ENCODE peak calls at places on chromosomes 4 and X, in five cellular contexts. Y is ovary, D is breast epithelium, I is psoas muscle, P is IMR-90. R is an unnamed sample.

GRCh38 chrX:37993857-37994619 is 12.3 kb upstream of the SYTL5 start:
- DNase-seq in P (no peak), Y (no peak), I (no peak), D (no peak), R (no peak)

GRCh38 chrX:110341189-110342035 is 17.2 kb upstream of the RTL9 start:
- DNase-seq in I (no peak), P (peak; percentile 91), Y (no peak), D (no peak), R (no peak)

GRCh38 chrX:74104356-74105065 is 199.5 kb upstream of the ZCCHC13 start:
- DNase-seq in Y (no peak), D (no peak), I (no peak), P (peak; percentile 5), R (no peak)

GRCh38 chr4:183200453-183200852 is 101.4 kb downstream of the WWC2 start:
- DNase-seq in D (peak; percentile 23), Y (peak; percentile 24), P (peak; percentile 92), I (peak; percentile 56), R (no peak)

GRCh38 chr4:171812377-171813194 is 618 bp upstream of the GALNTL6 start:
- DNase-seq in P (no peak), Y (no peak), I (no peak), D (no peak), R (no peak)

GRCh38 chr4:77564231-77564630 is 41.4 kb upstream of the CXCL13 start:
- DNase-seq in D (peak; percentile 71), P (no peak), Y (peak; percentile 22), I (no peak), R (no peak)

GRCh38 chr4:24991015-24991414 is 39.7 kb downstream of the LGI2 start:
- DNase-seq in Y (no peak), I (no peak), P (peak; percentile 36), D (no peak), R (no peak)

GRCh38 chr4:74660866-74661265 is 133.5 kb downstream of the BTC start:
- DNase-seq in I (no peak), D (no peak), Y (no peak), P (no peak), R (no peak)

GRCh38 chr4:53234669-53235068 is 131.2 kb downstream of the SCFD2 start:
- DNase-seq in I (no peak), D (no peak), P (no peak), Y (no peak), R (no peak)

GRCh38 chr4:87423313-87424031 is 1.1 kb downstream of the NUDT9 start:
- DNase-seq in I (no peak), Y (no peak), P (no peak), D (no peak), R (no peak)
- H3K27ac ChIP-seq in I (peak overlapping the region; percentile 94), Y (no peak overlapping the region), P (no peak overlapping the region), D (no peak overlapping the region), R (no peak overlapping the region)

GRCh38 chrX:100635040-100635439 is 1.6 kb downstream of the TSPAN6 start:
- DNase-seq in Y (no peak), D (no peak), I (no peak), P (no peak), R (no peak)

GRCh38 chrX:100635989-100636320 is 651 bp downstream of the TSPAN6 start:
- DNase-seq in D (no peak), Y (no peak), P (no peak), I (no peak), R (no peak)

GRCh38 chrX:100642296-100642695 is 1.7 kb upstream of the SRPX2 start:
- DNase-seq in I (no peak), Y (no peak), D (no peak), P (no peak), R (no peak)

DNA sequence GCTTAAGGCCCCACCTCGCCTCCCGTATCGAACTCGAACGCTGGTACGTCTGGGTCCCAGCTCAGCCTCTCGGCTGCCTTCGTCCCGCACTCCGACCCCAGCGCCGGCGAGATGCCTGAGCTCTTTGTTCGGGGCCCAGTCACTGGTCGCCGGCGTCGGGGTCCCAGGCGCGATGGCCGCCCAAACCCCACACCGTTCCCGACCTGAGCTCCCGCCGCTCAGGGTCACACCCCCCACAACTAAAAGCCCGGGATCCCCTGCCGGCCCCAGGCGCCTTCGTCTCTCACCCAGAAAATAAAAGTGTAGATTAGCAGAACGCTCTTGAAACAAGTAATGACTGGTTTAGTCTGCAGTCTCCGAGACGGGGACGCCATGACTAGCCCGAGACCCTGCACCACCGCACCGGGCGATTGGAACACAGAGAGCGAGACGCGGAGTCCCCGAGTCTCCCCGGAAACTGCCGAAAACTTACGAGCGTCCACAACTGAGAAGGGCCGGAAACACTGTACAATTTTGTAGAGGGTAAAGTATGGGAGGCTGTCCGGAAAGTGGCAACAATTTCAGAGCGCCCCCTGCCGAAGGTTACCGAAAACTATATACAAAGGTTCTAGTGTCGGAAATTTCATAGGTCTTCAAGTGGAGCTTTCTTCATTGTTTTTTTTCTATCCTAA is at the start of gene TSPAN6:
- DNase-seq in I (peak; percentile 86), P (peak; percentile 84), Y (peak; percentile 84), D (peak; percentile 49), R (peak; percentile 56)
- H3K4me3 ChIP-seq in I (peak within 1 kb of the TSS; percentile 77), P (peak within 1 kb of the TSS; percentile 63), Y (peak within 1 kb of the TSS; percentile 49), D (peak within 1 kb of the TSS; percentile 50), R (peak within 1 kb of the TSS; percentile 52)

DNA sequence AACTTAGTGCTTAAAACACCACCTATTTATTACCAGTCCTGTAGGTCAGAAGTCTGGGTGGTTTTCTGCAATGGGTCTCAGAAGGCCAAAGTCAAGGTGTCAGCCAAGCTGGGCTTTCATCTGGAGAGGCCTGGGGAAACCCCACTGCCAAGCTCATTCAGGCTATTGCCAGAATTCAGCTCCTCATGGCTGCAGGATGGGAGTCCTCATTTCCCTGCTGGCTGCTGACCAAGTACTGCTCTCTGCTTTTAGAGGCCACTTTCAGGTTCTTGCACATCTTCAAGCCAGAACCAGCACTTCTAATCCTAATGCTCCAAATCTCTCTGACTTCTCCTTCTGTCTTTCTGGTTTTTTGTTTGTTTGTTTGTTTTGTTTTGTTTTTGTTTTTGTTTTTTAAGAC is 109.3 kb downstream of the BCOR start:
- DNase-seq in D (no peak), P (no peak), I (no peak), Y (no peak), R (no peak)
- H3K27me3 ChIP-seq in D (peaks cover 19% of the 10 kb centered on the region), P (peaks cover 11% of the 10 kb centered on the region), I (peaks cover 1% of the 10 kb centered on the region), Y (no peaks in the 10 kb centered on the region), R (peaks cover 10% of the 10 kb centered on the region)

DNA sequence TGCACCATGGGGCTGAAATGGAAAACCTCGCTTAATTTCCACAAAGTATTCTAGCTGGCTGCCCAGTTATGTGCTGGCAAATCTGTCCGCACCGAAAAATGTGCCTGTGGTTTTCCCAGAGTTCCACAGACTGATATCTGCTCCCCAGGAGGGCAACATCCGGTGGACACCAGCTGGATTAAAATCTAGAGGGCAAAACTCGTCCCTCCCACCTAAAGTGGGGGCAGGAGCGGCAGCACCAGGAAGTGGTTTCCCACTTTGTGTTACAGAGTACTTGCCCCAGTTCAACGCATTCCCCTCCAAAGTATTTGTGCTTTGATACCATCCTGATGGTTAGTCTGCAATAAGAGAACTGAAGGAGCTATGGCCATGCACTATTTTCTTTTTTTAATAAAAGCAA is 187.6 kb downstream of the TSPAN5 start:
- DNase-seq in P (no peak), I (no peak), D (no peak), Y (no peak), R (no peak)
- H3K27ac ChIP-seq in P (no peak overlapping the region), I (no peak overlapping the region), D (no peak overlapping the region), Y (no peak overlapping the region), R (no peak overlapping the region)

GRCh38 chr4:803884-804283 is 22.0 kb downstream of the CPLX1 start:
- DNase-seq in I (no peak), D (no peak), Y (no peak), P (no peak), R (no peak)
- H3K4me3 ChIP-seq in I (no peak overlapping the region), D (no peak overlapping the region), Y (no peak overlapping the region), P (no peak overlapping the region), R (peak overlapping the region; percentile 29)

GRCh38 chrX:14124562-14124961 is 94.9 kb upstream of the GEMIN8 start:
- DNase-seq in Y (no peak), P (no peak), I (no peak), D (no peak), R (no peak)
- H3K27me3 ChIP-seq in Y (no peaks in the 10 kb centered on the region), P (peaks cover 2% of the 10 kb centered on the region), I (peaks cover 7% of the 10 kb centered on the region), D (peaks cover 29% of the 10 kb centered on the region), R (peaks cover 28% of the 10 kb centered on the region)

R was measured in dorsolateral prefrontal cortex.